ENCODE peak calls at places on chromosome 2, in ten cellular contexts. V is left colon; F is stimulated activated CD4-positive, alpha-beta T cell treated with anti-CD3 and anti-CD28 coated beads, Interleukin-12 subunit alpha, Interleukin-12 subunit beta, amount 100 ng/mL, for 4 hours; B is aorta; Q is myocyte; N is Calu3; Y is NCI-H1105; T is WTC11; P is frontal cortex; K is iris pigment epithelial cell. E is an unnamed sample.

GRCh38 chr2:160666019-160666676 is 172.5 kb upstream of the RBMS1 start:
- DNase-seq in V (no peak), F (no peak), B (no peak), Q (peak; percentile 86), N (peak; percentile 44), Y (peak; percentile 33), T (no peak), P (peak; percentile 30), K (peak; percentile 99), E (no peak)

GRCh38 chr2:178553047-178553446 is 72.8 kb downstream of the PLEKHA3 start:
- DNase-seq in V (no peak), F (no peak), B (no peak), Q (peak; percentile 53), N (no peak), Y (no peak), T (no peak), P (no peak), K (peak; percentile 94), E (no peak)

GRCh38 chr2:118812530-118812929 is 34.9 kb downstream of the EN1 start:
- DNase-seq in V (no peak), F (no peak), B (no peak), Q (no peak), N (no peak), Y (no peak), T (peak; percentile 16), P (no peak), K (no peak), E (no peak)

GRCh38 chr2:66926594-66927112 is 470.5 kb upstream of the ETAA1 start:
- DNase-seq in V (no peak), F (no peak), B (no peak), Q (no peak), N (no peak), Y (no peak), T (no peak), P (no peak), K (peak; percentile 10), E (no peak)

GRCh38 chr2:188569441-188569840 is 277.8 kb downstream of the GULP1 start:
- DNase-seq in V (no peak), F (no peak), B (no peak), Q (peak; percentile 27), N (no peak), Y (no peak), T (no peak), P (no peak), K (no peak), E (no peak)

GRCh38 chr2:8202139-8202538 is 479.7 kb upstream of the ID2 start:
- DNase-seq in V (no peak), F (no peak), B (no peak), Q (no peak), N (no peak), Y (peak; percentile 69), T (no peak), P (no peak), K (no peak), E (no peak)

GRCh38 chr2:28062867-28063266 is 172.3 kb downstream of the BABAM2 start:
- DNase-seq in V (no peak), F (no peak), B (no peak), Q (no peak), N (no peak), Y (no peak), T (no peak), P (no peak), K (no peak), E (no peak)

GRCh38 chr2:7025098-7025497 is 107.9 kb downstream of the RNF144A start:
- DNase-seq in V (no peak), F (no peak), B (no peak), Q (no peak), N (no peak), Y (no peak), T (no peak), P (no peak), K (no peak), E (no peak)

GRCh38 chr2:119248311-119248710 is 24.7 kb downstream of the STEAP3 start:
- DNase-seq in V (no peak), F (no peak), B (no peak), Q (no peak), N (no peak), Y (no peak), T (no peak), P (peak; percentile 42), K (peak; percentile 88), E (no peak)

GRCh38 chr2:199464614-199465352 is 7.0 kb upstream of the SATB2 start:
- DNase-seq in V (peak; percentile 65), F (no peak), B (no peak), Q (no peak), N (no peak), Y (no peak), T (no peak), P (no peak), K (no peak), E (no peak)

GRCh38 chr2:239496700-239497099 is 95.9 kb upstream of the HDAC4 start:
- DNase-seq in V (no peak), F (no peak), B (no peak), Q (no peak), N (no peak), Y (no peak), T (no peak), P (no peak), K (no peak), E (no peak)

GRCh38 chr2:109380502-109381326 is 233.1 kb downstream of the SEPTIN10 start:
- DNase-seq in V (no peak), F (no peak), B (peak; percentile 65), Q (peak; percentile 82), N (no peak), Y (no peak), T (peak; percentile 4), P (no peak), K (peak; percentile 32), E (no peak)

GRCh38 chr2:169955940-169956339 is 128.7 kb downstream of the UBR3 start:
- DNase-seq in V (no peak), F (no peak), B (no peak), Q (no peak), N (no peak), Y (no peak), T (no peak), P (no peak), K (no peak), E (no peak)